ENCODE peak calls at places on chromosomes 3 and 15, in four cellular contexts. T, J, E and O are unnamed samples.
A peak's percentile ranks its signal among the peaks of the same experiment; 100 is the strongest.

GRCh38 chr3:184741798-184742675 is 30.2 kb upstream of the MAGEF1 start:
- DNase-seq in E (no peak), J (no peak), T (no peak), O (no peak)

GRCh38 chr3:124298951-124299350 is 307.0 kb upstream of the ROPN1 start:
- DNase-seq in E (no peak), J (no peak), T (no peak), O (no peak)

GRCh38 chr15:72722071-72722696 is 36.2 kb downstream of the BBS4 start:
- DNase-seq in T (peak; percentile 60), J (peak; percentile 54), E (peak; percentile 57), O (peak; percentile 53)

GRCh38 chr3:182606905-182607504 is 186.3 kb upstream of the ATP11B start:
- DNase-seq in E (no peak), T (no peak), J (no peak), O (no peak)

GRCh38 chr3:42526616-42527367 is 24.3 kb downstream of the VIPR1 start:
- DNase-seq in T (no peak), E (no peak), J (no peak), O (no peak)

GRCh38 chr3:128369881-128370642 is 96.6 kb downstream of the DNAJB8 start:
- DNase-seq in E (peak; percentile 25), T (no peak), J (no peak), O (no peak)

GRCh38 chr3:64209866-64210609 is 15.2 kb downstream of the PRICKLE2 start:
- DNase-seq in T (peak; percentile 44), E (peak; percentile 61), J (peak; percentile 65), O (peak; percentile 54)

GRCh38 chr3:128190501-128190900 is 37.2 kb downstream of the EEFSEC start:
- DNase-seq in J (no peak), T (no peak), E (no peak), O (no peak)

GRCh38 chr3:94114667-94115066 is 51.8 kb downstream of the NSUN3 start:
- DNase-seq in J (no peak), T (no peak), E (no peak), O (no peak)

GRCh38 chr3:168212664-168213255 is 117.0 kb upstream of the GOLIM4 start:
- DNase-seq in T (no peak), J (no peak), E (no peak), O (no peak)

GRCh38 chr15:88331291-88331690 is 74.8 kb upstream of the NTRK3 start:
- DNase-seq in J (no peak), T (no peak), E (peak; percentile 52), O (no peak)

GRCh38 chr15:50996641-50997040 is 88.2 kb downstream of the AP4E1 start:
- DNase-seq in J (no peak), T (no peak), E (no peak), O (no peak)

GRCh38 chr3:127746400-127747057 is 73.8 kb downstream of the ABTB1 start:
- DNase-seq in E (no peak), J (peak; percentile 61), T (no peak), O (peak; percentile 62)

GRCh38 chr3:10376353-10376752 is 55.4 kb upstream of the SEC13 start:
- DNase-seq in E (no peak), J (no peak), T (no peak), O (no peak)

GRCh38 chr15:68524753-68525584 is 53.8 kb upstream of the CORO2B start:
- DNase-seq in J (no peak), E (no peak), T (no peak), O (no peak)
- H3K27ac ChIP-seq in J (peak overlapping the region; percentile 1), E (no peak overlapping the region), T (peak overlapping the region; percentile 52), O (no peak overlapping the region)

GRCh38 chr15:74011610-74012009 is 17.1 kb downstream of the PML start:
- DNase-seq in T (peak; percentile 34), E (no peak), J (peak; percentile 83), O (no peak)
- H3K4me1 ChIP-seq in T (peaks cover 45% of the 10 kb centered on the region), E (peaks cover 73% of the 10 kb centered on the region), J (peaks cover 75% of the 10 kb centered on the region), O (peaks cover 88% of the 10 kb centered on the region)

GRCh38 chr15:76973362-76973743 is 21.6 kb upstream of the PSTPIP1 start:
- DNase-seq in T (no peak), J (peak; percentile 63), E (peak; percentile 60), O (no peak)
- H3K4me3 ChIP-seq in T (no peak overlapping the region), J (no peak overlapping the region), E (no peak overlapping the region), O (no peak overlapping the region)

GRCh38 chr3:196942226-196942914 is at the start of gene NCBP2:
- DNase-seq in J (peak; percentile 99), T (peak; percentile 99), E (peak; percentile 99), O (peak; percentile 98)
- H3K27ac ChIP-seq in J (peak within 1 kb of the TSS; percentile 93), T (peak within 1 kb of the TSS; percentile 95), E (peak within 1 kb of the TSS; percentile 98), O (peak within 1 kb of the TSS; percentile 86)